ENCODE peak calls at places on chromosomes 3 and 15, in ten cellular contexts. Z is pancreas; S is ovary; T is CD8-positive, alpha-beta memory T cell; B is IMR-90; P is heart left ventricle; N is Peyer's patch; E is OCI-LY7; I is mesendoderm; R is adrenal gland. A is an unnamed sample. For H3K36me3 and H3K4me1, the result is how much of the 10 kb centered on the place peaks cover.

GRCh38 chr3:10017636-10018292 is 8.5 kb upstream of the FANCD2 start:
- DNase-seq in Z (no peak), N (peak), P (no peak), S (no peak), E (no peak), T (no peak), I (no peak), B (peak), R (no peak), A (peak)

GRCh38 chr3:102159810-102160451 is 274.9 kb upstream of the ZPLD1 start:
- DNase-seq in P (no peak), T (no peak), B (no peak), R (no peak), I (no peak), E (no peak), Z (no peak), N (no peak), S (no peak), A (no peak)

GRCh38 chr3:132972333-132972732 is 65.9 kb upstream of the TMEM108 start:
- DNase-seq in T (no peak), B (peak), E (no peak), Z (no peak), P (no peak), I (no peak), S (no peak), N (no peak), R (no peak), A (peak)

GRCh38 chr15:34206016-34206415 is 3.9 kb downstream of the KATNBL1 start:
- DNase-seq in P (no peak), I (no peak), T (no peak), N (no peak), E (no peak), Z (no peak), R (no peak), S (no peak), B (peak), A (no peak)

GRCh38 chr3:197000211-197000610 is 29.4 kb downstream of the MELTF start:
- DNase-seq in N (no peak), R (no peak), B (peak), P (peak), E (peak), Z (no peak), S (no peak), I (no peak), T (peak), A (peak)

GRCh38 chr3:176568189-176568588 is 629.1 kb downstream of the TBL1XR1 start:
- DNase-seq in S (no peak), Z (no peak), P (no peak), B (no peak), E (no peak), I (no peak), N (no peak), R (no peak), T (no peak), A (no peak)

GRCh38 chr15:48865387-48866079 is 12.4 kb upstream of the EID1 start:
- DNase-seq in N (no peak), B (peak), T (no peak), E (no peak), I (peak), Z (no peak), S (no peak), P (no peak), R (no peak), A (no peak)

GRCh38 chr15:20340931-20341661 is 200.5 kb downstream of the GOLGA6L6 start:
- DNase-seq in T (peak), Z (peak), I (no peak), B (no peak), E (no peak), R (no peak), S (peak), P (peak), N (peak), A (peak)

GRCh38 chr3:64152100-64152499 is 73.2 kb downstream of the PRICKLE2 start:
- DNase-seq in Z (no peak), I (no peak), P (no peak), T (no peak), B (peak), N (no peak), E (no peak), R (peak), S (no peak), A (peak)

GRCh38 chr3:71444028-71444860 is 139.3 kb downstream of the FOXP1 start:
- DNase-seq in T (peak), S (no peak), I (peak), N (peak), B (peak), E (peak), R (no peak), P (peak), Z (no peak), A (no peak)

GRCh38 chr3:38563070-38563901 is 67.1 kb downstream of the EXOG start:
- DNase-seq in N (peak), S (no peak), T (peak), P (no peak), B (no peak), Z (no peak), R (no peak), E (no peak), I (no peak), A (no peak)

GRCh38 chr3:122581622-122582021 is 4.2 kb downstream of the PARP15 start:
- DNase-seq in S (no peak), T (no peak), I (no peak), P (no peak), E (no peak), Z (no peak), R (no peak), N (no peak), B (no peak), A (no peak)

GRCh38 chr15:59329570-59330350 is 42.9 kb downstream of the MYO1E start:
- DNase-seq in E (no peak), P (no peak), T (no peak), I (no peak), B (peak), S (no peak), Z (no peak), R (no peak), N (no peak), A (no peak)

GRCh38 chr15:33101036-33101435 is 93.5 kb downstream of the FMN1 start:
- DNase-seq in Z (no peak), B (no peak), S (no peak), P (no peak), T (no peak), E (no peak), I (no peak), R (no peak), N (no peak), A (no peak)

GRCh38 chr3:77329161-77329560 is 289.3 kb downstream of the ROBO2 start:
- DNase-seq in S (no peak), Z (no peak), T (no peak), P (no peak), B (no peak), E (no peak), I (no peak), R (no peak), N (no peak), A (no peak)

GRCh38 chr3:68007621-68008226 is 353.3 kb upstream of the SUCLG2 start:
- DNase-seq in I (peak), P (no peak), R (peak), T (peak), B (no peak), E (no peak), Z (peak), S (no peak), N (no peak), A (peak)

GRCh38 chr15:101434032-101434920 is 55.2 kb downstream of the PCSK6 start:
- DNase-seq in P (no peak), Z (no peak), I (no peak), R (no peak), E (no peak), T (no peak), N (no peak), B (no peak), S (no peak), A (no peak)

GRCh38 chr3:151503074-151503473 is 42.2 kb upstream of the IGSF10 start:
- DNase-seq in P (no peak), E (no peak), N (no peak), Z (no peak), I (no peak), T (no peak), B (no peak), S (no peak), R (no peak), A (no peak)

GRCh38 chr3:99499235-99499798 is 139.1 kb upstream of the COL8A1 start:
- DNase-seq in N (no peak), B (peak), R (peak), E (peak), I (peak), T (no peak), Z (no peak), S (peak), P (peak), A (peak)

DNA sequence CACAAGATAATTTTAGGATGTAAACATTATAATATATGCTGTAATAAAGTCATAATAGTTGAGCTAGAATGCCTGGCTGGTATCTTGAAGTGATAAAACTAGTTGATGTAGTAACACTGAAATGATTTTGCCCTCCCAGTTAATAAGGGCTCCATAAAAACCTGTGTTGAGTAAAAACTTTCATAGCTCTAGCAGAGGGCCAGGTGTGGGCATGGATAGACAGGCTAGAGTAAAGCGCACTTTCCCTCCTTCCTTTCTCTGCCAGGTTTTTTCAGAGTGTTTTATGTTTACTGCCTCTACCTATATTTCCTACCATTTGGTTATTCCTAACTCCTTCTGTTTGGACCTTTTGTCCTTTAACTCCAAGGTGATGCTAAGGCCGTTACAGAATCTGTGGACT is 25.3 kb downstream of the CHD2 start:
- DNase-seq in B (no peak), S (no peak), P (no peak), T (no peak), E (no peak), I (no peak), R (no peak), N (no peak), Z (no peak), A (no peak)
- H3K36me3 ChIP-seq in B (half or more), S (under half), P (half or more), T (half or more), E (half or more), I (under half), R (half or more), N (under half), Z (under half), A (half or more)

GRCh38 chr15:41961803-41962202 is 10.6 kb downstream of the EHD4 start:
- DNase-seq in S (no peak), I (no peak), P (no peak), T (no peak), B (no peak), R (no peak), Z (no peak), E (no peak), N (no peak), A (no peak)
- H3K4me1 ChIP-seq in S (under half), I (under half), P (half or more), T (under half), B (under half), R (under half), Z (under half), E (under half), N (under half), A (under half)

GRCh38 chr3:149207475-149207874 is 14.2 kb downstream of the CP start:
- DNase-seq in R (no peak), N (no peak), P (no peak), S (no peak), B (peak), T (no peak), E (no peak), Z (no peak), I (no peak), A (no peak)
- H3K27ac ChIP-seq in R (no peak), N (no peak), P (no peak), S (no peak), B (no peak), T (no peak), E (no peak), Z (no peak), I (no peak), A (no peak)

GRCh38 chr3:42750834-42751233 is 22.2 kb downstream of the CCDC13 start:
- DNase-seq in S (no peak), I (no peak), N (no peak), T (no peak), P (no peak), B (no peak), R (peak), Z (no peak), E (no peak), A (no peak)
- H3K36me3 ChIP-seq in S (under half), I (under half), N (under half), T (under half), P (under half), B (under half), R (under half), Z (under half), E (under half), A (under half)

GRCh38 chr15:36432162-36432561 is 147.3 kb upstream of the CDIN1 start:
- DNase-seq in I (no peak), B (peak), P (no peak), R (no peak), S (no peak), N (no peak), Z (no peak), T (no peak), E (no peak), A (no peak)

GRCh38 chr15:36428102-36428845 is 151.2 kb upstream of the CDIN1 start:
- DNase-seq in R (no peak), I (peak), E (no peak), N (no peak), P (no peak), Z (no peak), S (no peak), B (peak), T (no peak), A (peak)

GRCh38 chr15:36429707-36430106 is 149.7 kb upstream of the CDIN1 start:
- DNase-seq in B (no peak), N (no peak), E (no peak), T (no peak), R (no peak), Z (no peak), I (no peak), P (no peak), S (no peak), A (no peak)

GRCh38 chr15:36430280-36430679 is 149.1 kb upstream of the CDIN1 start:
- DNase-seq in B (no peak), I (no peak), T (no peak), P (no peak), Z (no peak), S (no peak), E (no peak), N (no peak), R (no peak), A (no peak)

GRCh38 chr15:36430721-36431265 is 148.6 kb upstream of the CDIN1 start:
- DNase-seq in S (no peak), E (no peak), R (no peak), T (no peak), B (peak), I (no peak), Z (no peak), P (no peak), N (no peak), A (no peak)
- H3K4me1 ChIP-seq in S (under half), E (under half), R (under half), T (under half), B (under half), I (under half), Z (under half), P (under half), N (under half), A (under half)

GRCh38 chr15:43852607-43853006 is 25.8 kb downstream of the WDR76 start:
- DNase-seq in Z (no peak), E (no peak), T (no peak), P (no peak), R (no peak), S (no peak), B (no peak), I (no peak), N (no peak), A (no peak)

GRCh38 chr15:43851251-43851650 is 24.4 kb downstream of the WDR76 start:
- DNase-seq in I (no peak), B (no peak), S (no peak), R (no peak), T (no peak), Z (no peak), E (no peak), N (no peak), P (no peak), A (no peak)

GRCh38 chr15:43859546-43859945 is 32.7 kb downstream of the WDR76 start:
- DNase-seq in P (no peak), I (no peak), R (no peak), S (no peak), Z (no peak), B (no peak), T (no peak), N (no peak), E (no peak), A (no peak)

DNA sequence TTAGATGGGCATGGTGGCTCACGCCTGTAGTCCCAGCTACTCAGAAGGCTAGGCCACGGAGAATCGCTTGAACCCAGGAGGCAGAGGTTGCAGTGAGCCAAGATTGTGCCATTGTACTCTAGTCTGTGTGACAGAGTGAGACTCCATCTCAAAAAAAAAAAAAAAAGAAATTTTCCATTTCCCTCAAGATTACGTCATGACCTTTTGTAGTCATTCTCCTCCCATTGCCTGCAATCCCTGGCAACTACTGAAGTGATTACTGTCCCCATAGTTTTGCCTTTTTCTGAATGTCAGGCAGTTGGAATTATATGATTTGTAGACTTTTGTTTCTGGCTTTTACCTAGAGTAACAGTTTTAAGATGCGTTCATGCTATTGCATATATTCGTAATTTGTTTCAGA is 28.0 kb downstream of the WDR76 start:
- DNase-seq in R (no peak), T (no peak), N (no peak), E (no peak), B (peak), S (no peak), P (no peak), I (no peak), Z (no peak), A (peak)
- H3K27ac ChIP-seq in R (no peak), T (no peak), N (no peak), E (no peak), B (no peak), S (no peak), P (no peak), I (no peak), Z (no peak), A (no peak)

GRCh38 chr15:64125978-64126377 is 25.6 kb upstream of the SNX22 start:
- DNase-seq in E (no peak), T (no peak), B (no peak), N (no peak), R (no peak), S (no peak), Z (no peak), I (no peak), P (no peak), A (no peak)

GRCh38 chr15:64127521-64128275 is 23.8 kb upstream of the SNX22 start:
- DNase-seq in T (no peak), R (no peak), S (no peak), P (no peak), I (no peak), N (no peak), Z (no peak), B (no peak), E (no peak), A (no peak)

GRCh38 chr15:64117759-64118487 is 22.1 kb downstream of the SNX1 start:
- DNase-seq in R (no peak), B (no peak), E (no peak), S (no peak), I (no peak), Z (no peak), P (no peak), N (no peak), T (no peak), A (no peak)

GRCh38 chr15:64122444-64122843 is 26.7 kb downstream of the SNX1 start:
- DNase-seq in I (no peak), E (no peak), N (no peak), Z (no peak), R (no peak), B (no peak), P (no peak), S (no peak), T (no peak), A (no peak)

GRCh38 chr15:64122936-64123351 is 27.2 kb downstream of the SNX1 start:
- DNase-seq in R (no peak), B (no peak), Z (no peak), S (no peak), T (no peak), P (no peak), I (no peak), N (no peak), E (no peak), A (no peak)
- H3K36me3 ChIP-seq in R (half or more), B (under half), Z (under half), S (under half), T (half or more), P (half or more), I (under half), N (under half), E (half or more), A (half or more)

GRCh38 chr3:171455603-171456550 is 4.3 kb downstream of the TNIK start:
- DNase-seq in Z (peak), S (no peak), I (no peak), E (no peak), N (no peak), T (no peak), P (peak), R (no peak), B (no peak), A (no peak)
- H3K4me1 ChIP-seq in Z (under half), S (under half), I (under half), E (under half), N (under half), T (under half), P (under half), R (under half), B (under half), A (under half)

A was measured in cardiac muscle cell.